ENCODE peak calls at places on chromosomes 16 and 17, in eight cellular contexts. Z is mesendoderm; U is IMR-90; X is effector memory CD4-positive, alpha-beta T cell; C is OCI-LY7; Y is lung; S is mesenchymal stem cell; O is endodermal cell. T is an unnamed sample. For H3K4me1, the result is how much of the 10 kb centered on the place peaks cover.

GRCh38 chr17:15490634-15491261 is 23.3 kb upstream of the CDRT4 start:
- DNase-seq in X (no peak), Z (peak), U (peak), C (no peak), Y (peak), S (peak), O (peak), T (peak)

GRCh38 chr17:8884336-8884990 is 17.0 kb upstream of the PIK3R6 start:
- DNase-seq in Z (no peak), O (peak), S (no peak), U (no peak), C (no peak), Y (no peak), X (no peak), T (no peak)

GRCh38 chr17:63978266-63979200 is 5.8 kb upstream of the SCN4A start:
- DNase-seq in S (no peak), O (no peak), Y (no peak), X (no peak), Z (no peak), C (no peak), U (no peak), T (no peak)

GRCh38 chr17:31579265-31579664 is 187.8 kb downstream of the RAB11FIP4 start:
- DNase-seq in S (peak), Z (no peak), Y (no peak), U (peak), X (no peak), C (no peak), O (no peak), T (peak)

GRCh38 chr16:83814654-83814985 is 6.8 kb downstream of the HSBP1 start:
- DNase-seq in O (no peak), X (no peak), Z (no peak), C (no peak), S (no peak), U (no peak), Y (no peak), T (no peak)

GRCh38 chr17:80443916-80444708 is 29.1 kb downstream of the ENDOV start:
- DNase-seq in C (no peak), Y (no peak), S (no peak), X (no peak), O (peak), Z (peak), U (no peak), T (no peak)

GRCh38 chr17:3946711-3947235 is 17.5 kb downstream of the ATP2A3 start:
- DNase-seq in S (no peak), O (no peak), Y (no peak), U (no peak), X (no peak), C (no peak), Z (no peak), T (no peak)

GRCh38 chr17:17780941-17781590 is 55.7 kb downstream of the SREBF1 start:
- DNase-seq in U (peak), S (peak), C (no peak), Y (no peak), X (no peak), Z (peak), O (peak), T (no peak)

GRCh38 chr17:59355695-59356323 is 24.4 kb downstream of the YPEL2 start:
- DNase-seq in Z (no peak), X (no peak), O (no peak), S (no peak), C (no peak), Y (no peak), U (no peak), T (no peak)

GRCh38 chr16:55171241-55171640 is 152.8 kb upstream of the IRX6 start:
- DNase-seq in O (no peak), Y (no peak), U (no peak), Z (peak), C (no peak), S (no peak), X (no peak), T (no peak)

GRCh38 chr16:80594756-80595155 is 54.0 kb downstream of the DYNLRB2 start:
- DNase-seq in X (no peak), Y (no peak), O (peak), U (peak), S (no peak), C (no peak), Z (no peak), T (peak)

GRCh38 chr17:32523017-32523680 is 36.4 kb downstream of the CDK5R1 start:
- DNase-seq in U (no peak), Z (peak), C (peak), O (peak), S (no peak), X (no peak), Y (no peak), T (no peak)

GRCh38 chr16:54326266-54326662 is 39.7 kb upstream of the IRX3 start:
- DNase-seq in S (peak), O (no peak), U (no peak), X (no peak), C (no peak), Z (no peak), Y (no peak), T (peak)

GRCh38 chr16:2429771-2430663 is 770 bp downstream of the CCNF start:
- DNase-seq in S (peak), X (no peak), Z (peak), U (peak), Y (no peak), O (peak), C (peak), T (peak)

GRCh38 chr16:84888450-84888849 is 68.7 kb downstream of the CRISPLD2 start:
- DNase-seq in X (no peak), Z (no peak), Y (no peak), C (no peak), S (no peak), U (no peak), O (no peak), T (no peak)

GRCh38 chr16:12580809-12581208 is 222.9 kb downstream of the CPPED1 start:
- DNase-seq in S (no peak), C (no peak), Y (no peak), U (no peak), Z (no peak), O (no peak), X (no peak), T (no peak)

GRCh38 chr17:68623811-68624210 is 22.6 kb upstream of the FAM20A start:
- DNase-seq in Y (no peak), Z (no peak), X (no peak), C (no peak), O (no peak), U (no peak), S (no peak), T (peak)

GRCh38 chr16:23784811-23785447 is 30.1 kb downstream of the CHP2 start:
- DNase-seq in Z (peak), C (no peak), Y (no peak), O (peak), X (no peak), S (no peak), U (peak), T (peak)

GRCh38 chr16:23506606-23506994 is 3.7 kb downstream of the GGA2 start:
- DNase-seq in X (no peak), O (no peak), Y (no peak), U (no peak), Z (no peak), C (peak), S (no peak), T (no peak)

GRCh38 chr17:47305302-47305923 is 18.3 kb upstream of the EFCAB13 start:
- DNase-seq in Z (peak), O (peak), U (peak), Y (no peak), S (peak), C (no peak), X (no peak), T (peak)

GRCh38 chr16:3774156-3774767 is 56.9 kb upstream of the TRAP1 start:
- DNase-seq in C (no peak), Z (no peak), Y (no peak), U (peak), S (no peak), X (no peak), O (no peak), T (peak)

GRCh38 chr17:7806592-7806991 is 27.4 kb upstream of the KDM6B start:
- DNase-seq in U (no peak), O (no peak), Z (no peak), X (no peak), C (no peak), Y (no peak), S (no peak), T (no peak)

GRCh38 chr17:15194859-15195277 is 70.3 kb downstream of the PMP22 start:
- DNase-seq in C (no peak), O (no peak), Y (no peak), S (peak), X (no peak), U (peak), Z (no peak), T (no peak)

GRCh38 chr17:32335647-32336046 is 6.3 kb downstream of the C17orf75 start:
- DNase-seq in C (no peak), Z (no peak), Y (no peak), X (no peak), U (peak), O (peak), S (peak), T (peak)

GRCh38 chr16:25018972-25019617 is 3.9 kb upstream of the ARHGAP17 start:
- DNase-seq in O (no peak), U (no peak), Z (no peak), S (no peak), Y (no peak), C (peak), X (no peak), T (no peak)

GRCh38 chr17:75087182-75087557 is 584 bp upstream of the SLC16A5 start:
- DNase-seq in Z (no peak), S (no peak), C (no peak), Y (no peak), O (no peak), U (no peak), X (no peak), T (no peak)

GRCh38 chr17:75088465-75088895 is 726 bp downstream of the SLC16A5 start:
- DNase-seq in S (no peak), O (peak), Y (no peak), X (no peak), C (no peak), Z (no peak), U (no peak), T (no peak)

GRCh38 chr17:75088902-75089417 is 1.2 kb downstream of the SLC16A5 start:
- DNase-seq in Y (peak), Z (peak), X (no peak), C (no peak), S (peak), O (peak), U (no peak), T (peak)

GRCh38 chr17:75087558-75088453 is at the start of gene SLC16A5:
- DNase-seq in O (peak), C (no peak), S (peak), X (no peak), Y (peak), Z (peak), U (peak), T (peak)

DNA sequence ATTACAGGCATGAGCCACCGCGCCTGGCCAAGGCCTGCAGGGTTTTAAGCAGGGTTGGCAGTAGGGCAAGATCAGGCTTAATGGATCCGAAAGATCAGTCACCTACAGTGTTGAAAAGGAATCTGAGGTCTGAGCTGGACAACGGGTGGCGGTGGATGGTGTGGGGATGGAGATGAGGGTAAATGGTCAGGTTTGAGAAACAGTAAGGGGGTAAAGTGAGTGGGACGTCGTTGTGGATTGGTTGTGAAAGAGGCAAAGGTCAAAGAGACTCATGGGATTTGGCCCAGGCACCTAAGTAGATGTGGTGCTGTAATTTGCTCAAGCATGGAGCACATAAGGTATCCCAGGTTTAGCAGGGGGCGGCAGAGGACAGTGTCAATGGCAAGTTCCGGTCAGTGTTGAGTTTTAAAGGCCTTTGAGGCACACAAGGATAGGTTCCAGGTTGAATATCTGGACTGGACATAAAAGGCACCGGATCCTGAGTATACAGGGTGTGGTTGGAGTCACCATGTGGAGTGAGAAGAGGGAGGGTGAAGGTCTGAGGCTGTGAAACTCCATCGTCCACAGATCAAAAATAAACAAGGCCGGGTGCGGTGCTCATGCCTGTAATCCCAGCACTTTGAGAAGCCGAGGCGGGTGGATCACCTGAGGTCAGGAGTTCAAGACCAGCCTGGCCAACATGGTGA is 1.1 kb upstream of the SLC16A5 start:
- DNase-seq in Z (no peak), U (no peak), X (no peak), O (peak), C (no peak), S (no peak), Y (no peak), T (no peak)
- H3K4me1 ChIP-seq in Z (under half), U (under half), X (under half), O (under half), C (under half), S (half or more), Y (under half), T (under half)

DNA sequence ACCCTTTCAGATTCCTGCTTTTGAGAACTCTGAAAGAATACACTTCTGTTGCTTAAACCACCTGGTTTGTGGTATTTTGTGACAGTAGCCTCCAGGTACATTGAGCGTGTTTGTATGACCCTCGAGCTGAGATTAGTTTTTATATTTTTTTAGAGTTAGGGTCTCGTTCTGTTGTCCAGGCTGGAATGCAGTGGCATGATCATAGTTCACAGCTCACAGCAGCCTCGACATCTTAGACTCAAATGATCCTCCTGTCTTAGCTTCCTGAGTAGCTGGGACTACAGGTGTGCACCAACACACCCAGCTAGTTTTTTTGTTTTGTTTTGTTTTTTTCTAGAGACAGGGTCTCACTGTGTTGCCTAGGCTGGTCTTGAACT is 4.5 kb upstream of the ITPRIPL2 start:
- DNase-seq in Z (no peak), C (no peak), S (no peak), O (no peak), U (no peak), Y (no peak), X (no peak), T (no peak)
- H3K4me3 ChIP-seq in Z (no peak), C (no peak), S (no peak), O (no peak), U (no peak), Y (no peak), X (no peak), T (no peak)

GRCh38 chr17:43552229-43552837 is 6.2 kb upstream of the ETV4 start:
- DNase-seq in X (no peak), U (no peak), O (no peak), S (no peak), Y (no peak), C (no peak), Z (no peak), T (no peak)
- H3K4me1 ChIP-seq in X (under half), U (under half), O (under half), S (under half), Y (under half), C (under half), Z (under half), T (under half)

GRCh38 chr17:49926886-49927285 is 42.1 kb upstream of the DLX4 start:
- DNase-seq in Z (no peak), C (no peak), U (no peak), S (no peak), X (no peak), O (no peak), Y (no peak), T (peak)
- H3K4me3 ChIP-seq in Z (no peak), C (no peak), U (no peak), S (no peak), X (no peak), O (no peak), Y (no peak), T (no peak)

GRCh38 chr17:6651483-6652452 is at the start of the genes C17orf100 and MED31:
- DNase-seq in Y (peak), X (peak), Z (peak), O (peak), C (peak), S (peak), U (peak), T (peak)

GRCh38 chr17:6642592-6642991 is 1.7 kb downstream of the TXNDC17 start:
- DNase-seq in X (no peak), Z (no peak), S (no peak), O (no peak), Y (no peak), C (no peak), U (peak), T (peak)

GRCh38 chr17:6643460-6644125 is 2.7 kb downstream of the TXNDC17 start:
- DNase-seq in O (no peak), C (no peak), U (peak), Z (no peak), Y (no peak), S (peak), X (no peak), T (peak)

GRCh38 chr17:6648181-6648580 is 3.2 kb downstream of the MED31 start:
- DNase-seq in C (peak), Y (no peak), X (no peak), O (no peak), U (no peak), S (peak), Z (peak), T (peak)
- H3K4me1 ChIP-seq in C (under half), Y (under half), X (under half), O (under half), U (under half), S (under half), Z (under half), T (under half)

GRCh38 chr17:57109393-57110151 is 24.5 kb downstream of the AKAP1 start:
- DNase-seq in Y (no peak), Z (peak), S (no peak), X (no peak), U (peak), O (peak), C (no peak), T (no peak)

GRCh38 chr17:57107498-57108101 is 22.6 kb downstream of the AKAP1 start:
- DNase-seq in Z (no peak), O (peak), S (peak), C (no peak), U (peak), Y (peak), X (no peak), T (peak)

GRCh38 chr17:57106836-57107497 is 21.9 kb downstream of the AKAP1 start:
- DNase-seq in S (no peak), U (no peak), Z (no peak), C (no peak), O (no peak), Y (no peak), X (no peak), T (no peak)

GRCh38 chr17:57110152-57110542 is 25.1 kb downstream of the AKAP1 start:
- DNase-seq in C (no peak), X (no peak), U (no peak), S (no peak), O (no peak), Z (no peak), Y (no peak), T (no peak)

GRCh38 chr17:57108656-57109392 is 23.8 kb downstream of the AKAP1 start:
- DNase-seq in C (no peak), Z (no peak), O (peak), S (no peak), X (no peak), Y (no peak), U (no peak), T (no peak)
- H3K4me3 ChIP-seq in C (no peak), Z (no peak), O (no peak), S (no peak), X (no peak), Y (no peak), U (no peak), T (no peak)

GRCh38 chr16:14100825-14101224 is 29.7 kb downstream of the MRTFB start:
- DNase-seq in C (no peak), Z (no peak), O (no peak), Y (no peak), U (no peak), S (no peak), X (no peak), T (no peak)
- H3K4me1 ChIP-seq in C (under half), Z (under half), O (under half), Y (under half), U (under half), S (under half), X (under half), T (under half)

GRCh38 chr16:56779956-56780355 is 50.0 kb downstream of the NUP93 start:
- DNase-seq in Z (no peak), C (no peak), X (no peak), U (no peak), Y (no peak), S (no peak), O (no peak), T (no peak)

GRCh38 chr16:56787185-56787584 is 57.3 kb downstream of the NUP93 start:
- DNase-seq in Z (peak), O (peak), S (no peak), Y (no peak), X (no peak), C (no peak), U (no peak), T (no peak)

GRCh38 chr16:56781565-56781964 is 51.6 kb downstream of the NUP93 start:
- DNase-seq in Y (no peak), Z (peak), X (no peak), C (no peak), S (no peak), O (no peak), U (no peak), T (no peak)

GRCh38 chr16:56780646-56781045 is 50.7 kb downstream of the NUP93 start:
- DNase-seq in U (no peak), C (no peak), X (no peak), O (no peak), S (no peak), Z (no peak), Y (no peak), T (no peak)

GRCh38 chr16:56783332-56783731 is 53.4 kb downstream of the NUP93 start:
- DNase-seq in O (no peak), S (no peak), Y (no peak), U (no peak), C (no peak), Z (no peak), X (no peak), T (no peak)
- H3K4me3 ChIP-seq in O (no peak), S (no peak), Y (no peak), U (no peak), C (no peak), Z (no peak), X (no peak), T (no peak)

GRCh38 chr17:82457790-82458129 is 781 bp upstream of the NARF start:
- DNase-seq in U (no peak), C (no peak), Z (no peak), O (no peak), Y (no peak), X (no peak), S (no peak), T (no peak)
- H3K4me1 ChIP-seq in U (under half), C (under half), Z (under half), O (under half), Y (under half), X (under half), S (under half), T (under half)

DNA sequence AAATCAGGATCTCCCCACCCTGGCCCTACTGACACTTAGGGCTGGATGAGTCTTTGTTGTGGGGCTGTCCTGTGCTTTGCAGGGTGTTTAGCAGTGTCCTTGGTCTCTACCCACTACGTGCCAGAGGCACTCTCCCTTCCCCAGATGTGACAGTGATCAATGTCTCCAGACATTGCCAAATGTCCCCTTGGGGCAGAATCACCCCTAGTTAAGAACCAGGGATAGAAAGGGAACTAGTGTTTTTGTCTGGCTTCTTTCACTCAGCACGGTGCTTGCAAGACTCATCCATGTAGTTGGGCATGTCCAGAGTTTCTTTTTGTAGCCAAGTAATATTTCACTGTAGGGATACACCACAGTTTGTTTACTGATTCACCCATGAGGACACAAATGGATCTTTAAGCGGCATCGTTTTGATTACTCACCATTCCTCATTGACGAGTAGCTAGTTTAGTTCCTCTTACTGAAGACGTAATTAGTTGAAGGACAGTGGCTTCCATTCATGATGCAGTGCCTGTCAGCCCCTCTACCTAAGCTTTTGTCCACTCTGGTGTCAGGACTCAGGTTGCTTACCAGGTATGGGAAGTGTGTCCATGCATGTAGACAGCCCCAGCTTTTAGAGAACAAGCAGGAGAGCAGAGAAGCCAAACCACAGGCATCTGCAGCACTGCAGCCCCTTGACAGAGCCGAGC is 26.0 kb upstream of the ITGB4 start:
- DNase-seq in Y (no peak), U (peak), Z (no peak), S (peak), X (no peak), O (no peak), C (no peak), T (peak)
- H3K4me3 ChIP-seq in Y (no peak), U (no peak), Z (no peak), S (no peak), X (no peak), O (no peak), C (no peak), T (no peak)

T was measured in GM23248.